ENCODE peak calls at places on chromosomes 5 and 9, in four cellular contexts. C is body of pancreas, Z is coronary artery, O is heart right ventricle. A is an unnamed sample.

GRCh38 chr9:129548571-129549135 is 72.2 kb downstream of the C9orf50 start:
- DNase-seq in C (no peak), Z (peak), O (peak), A (no peak)

GRCh38 chr5:59923465-59923864 is 29.9 kb upstream of the PDE4D start:
- DNase-seq in C (no peak), Z (no peak), O (no peak), A (peak)

GRCh38 chr5:110900829-110901228 is 162.0 kb downstream of the SLC25A46 start:
- DNase-seq in C (no peak), Z (no peak), O (no peak), A (peak)

GRCh38 chr5:94378062-94378461 is 240.3 kb downstream of the KIAA0825 start:
- DNase-seq in C (no peak), Z (no peak), O (no peak), A (no peak)

GRCh38 chr5:135230326-135230925 is 168.6 kb downstream of the MACROH2A1 start:
- DNase-seq in C (peak), Z (no peak), O (peak), A (peak)

GRCh38 chr9:133509179-133510083 is 15.3 kb downstream of the MYMK start:
- DNase-seq in C (peak), Z (no peak), O (peak), A (no peak)

GRCh38 chr5:147234825-147235635 is at the start of gene STK32A:
- DNase-seq in C (peak), Z (peak), O (peak), A (peak)

GRCh38 chr9:21779397-21779796 is 23.0 kb upstream of the MTAP start:
- DNase-seq in C (no peak), Z (no peak), O (no peak), A (peak)

GRCh38 chr9:79428422-79428821 is 143.3 kb upstream of the TLE4 start:
- DNase-seq in C (no peak), Z (no peak), O (no peak), A (no peak)

GRCh38 chr9:131668439-131669233 is 71.2 kb downstream of the RAPGEF1 start:
- DNase-seq in C (peak), Z (no peak), O (no peak), A (peak)

GRCh38 chr5:163504091-163504931 is 1.1 kb upstream of the MAT2B start:
- DNase-seq in C (peak), Z (no peak), O (peak), A (peak)

GRCh38 chr5:40618926-40619325 is 60.8 kb upstream of the PTGER4 start:
- DNase-seq in C (no peak), Z (no peak), O (no peak), A (no peak)

GRCh38 chr9:32258482-32258881 is 126.0 kb upstream of the ACO1 start:
- DNase-seq in C (no peak), Z (no peak), O (no peak), A (no peak)

GRCh38 chr9:89601856-89602562 is 2.8 kb upstream of the GADD45G start:
- DNase-seq in C (no peak), Z (peak), O (no peak), A (no peak)

GRCh38 chr9:6307551-6308096 is 20.6 kb upstream of the TPD52L3 start:
- DNase-seq in C (no peak), Z (no peak), O (no peak), A (no peak)

GRCh38 chr9:129964901-129965734 is 77.9 kb downstream of the FNBP1 start:
- DNase-seq in C (no peak), Z (no peak), O (no peak), A (peak)

GRCh38 chr5:136656811-136657210 is 291.5 kb upstream of the TRPC7 start:
- DNase-seq in C (no peak), Z (no peak), O (no peak), A (no peak)

GRCh38 chr9:110427497-110428104 is 89.9 kb upstream of the TXNDC8 start:
- DNase-seq in C (peak), Z (no peak), O (peak), A (peak)

GRCh38 chr9:79471577-79472543 is 99.9 kb upstream of the TLE4 start:
- DNase-seq in C (peak), Z (peak), O (peak), A (peak)

GRCh38 chr9:74092491-74092834 is 404.7 kb upstream of the RORB start:
- DNase-seq in C (no peak), Z (no peak), O (no peak), A (no peak)

GRCh38 chr5:168168978-168169696 is 122.3 kb upstream of the WWC1 start:
- DNase-seq in C (no peak), Z (no peak), O (no peak), A (no peak)

GRCh38 chr5:5572983-5573797 is 150.7 kb downstream of the ICE1 start:
- DNase-seq in C (no peak), Z (no peak), O (peak), A (no peak)

GRCh38 chr5:43309657-43310056 is 3.6 kb downstream of the HMGCS1 start:
- DNase-seq in C (no peak), Z (no peak), O (no peak), A (no peak)
- H3K4me3 ChIP-seq in C (no peak), Z (no peak), O (no peak), A (peak)

GRCh38 chr5:171450423-171451246 is 31.2 kb downstream of the FGF18 start:
- DNase-seq in C (peak), Z (no peak), O (peak), A (peak)
- H3K4me3 ChIP-seq in C (no peak), Z (peak), O (peak), A (peak)

DNA sequence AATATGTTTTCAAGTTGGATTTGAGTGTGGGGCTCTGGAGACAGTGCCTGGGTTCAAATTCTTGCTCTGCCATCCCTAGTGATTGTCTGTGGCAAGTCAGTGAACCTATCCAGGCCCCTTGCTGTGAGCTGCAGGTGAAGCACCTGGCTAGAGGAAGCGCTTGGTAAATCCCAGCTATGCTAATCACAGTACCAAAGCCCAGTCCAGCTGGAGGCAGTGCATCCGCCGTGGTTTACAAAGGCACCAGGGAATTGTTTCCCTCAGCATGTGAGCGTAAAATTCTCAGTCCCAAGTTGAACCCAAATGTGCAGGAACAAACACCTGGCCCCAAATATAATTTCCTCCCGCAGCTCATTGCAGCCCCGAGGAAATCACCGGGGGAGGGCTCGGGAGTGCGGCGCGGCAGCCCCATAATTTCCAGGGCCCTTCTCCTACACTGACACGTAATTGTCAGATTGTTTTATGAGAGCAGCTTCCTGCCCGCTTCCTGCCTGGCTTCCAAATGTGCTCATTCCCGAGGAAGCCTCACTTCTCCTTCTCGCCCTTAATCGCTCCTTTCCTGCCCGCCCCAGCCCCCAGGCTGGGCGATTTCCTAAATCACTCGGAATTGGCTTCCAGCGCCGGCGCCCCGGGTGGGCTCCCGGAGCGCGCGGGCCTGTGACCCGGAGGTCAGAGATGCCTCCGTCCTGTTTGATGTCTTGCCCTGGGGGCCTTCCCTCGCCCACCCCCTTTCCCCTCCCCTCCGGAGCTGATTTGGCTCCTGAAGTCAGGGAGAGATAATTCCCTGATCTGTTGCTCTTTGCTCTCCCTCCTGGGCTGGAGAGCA is 134.4 kb downstream of the FGF1 start:
- DNase-seq in C (no peak), Z (no peak), O (peak), A (peak)
- H3K4me3 ChIP-seq in C (no peak), Z (peak), O (peak), A (peak)

GRCh38 chr5:142211013-142211412 is 102.4 kb downstream of the NDFIP1 start:
- DNase-seq in C (no peak), Z (no peak), O (no peak), A (no peak)

GRCh38 chr5:142213077-142213476 is 104.5 kb downstream of the NDFIP1 start:
- DNase-seq in C (no peak), Z (no peak), O (no peak), A (no peak)

GRCh38 chr5:142211918-142212317 is 103.3 kb downstream of the NDFIP1 start:
- DNase-seq in C (no peak), Z (no peak), O (no peak), A (no peak)

GRCh38 chr5:142219146-142219545 is 105.7 kb downstream of the SPRY4 start:
- DNase-seq in C (no peak), Z (no peak), O (no peak), A (no peak)

GRCh38 chr5:142215915-142216681 is 107.5 kb downstream of the NDFIP1 start:
- DNase-seq in C (peak), Z (peak), O (peak), A (peak)
- H3K4me3 ChIP-seq in C (no peak), Z (peak), O (no peak), A (peak)

DNA sequence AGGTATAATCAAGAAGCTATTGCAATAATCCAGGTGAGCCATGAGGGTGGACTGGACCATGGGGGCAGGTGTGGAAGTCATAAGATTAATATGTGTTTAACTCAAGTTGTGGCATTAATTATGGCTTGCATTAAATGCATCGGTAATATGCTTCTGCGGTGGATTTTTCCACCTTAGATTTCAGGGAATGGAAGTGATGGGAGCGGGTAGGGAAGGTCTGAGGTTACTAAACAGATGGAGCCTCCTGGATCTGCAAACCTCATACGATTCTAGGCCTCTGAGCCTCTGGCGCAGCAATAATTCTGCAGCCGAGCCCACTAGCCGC is 286 bp upstream of the ZNF483 start:
- DNase-seq in C (no peak), Z (no peak), O (no peak), A (no peak)
- H3K4me3 ChIP-seq in C (peak), Z (peak), O (peak), A (peak)

DNA sequence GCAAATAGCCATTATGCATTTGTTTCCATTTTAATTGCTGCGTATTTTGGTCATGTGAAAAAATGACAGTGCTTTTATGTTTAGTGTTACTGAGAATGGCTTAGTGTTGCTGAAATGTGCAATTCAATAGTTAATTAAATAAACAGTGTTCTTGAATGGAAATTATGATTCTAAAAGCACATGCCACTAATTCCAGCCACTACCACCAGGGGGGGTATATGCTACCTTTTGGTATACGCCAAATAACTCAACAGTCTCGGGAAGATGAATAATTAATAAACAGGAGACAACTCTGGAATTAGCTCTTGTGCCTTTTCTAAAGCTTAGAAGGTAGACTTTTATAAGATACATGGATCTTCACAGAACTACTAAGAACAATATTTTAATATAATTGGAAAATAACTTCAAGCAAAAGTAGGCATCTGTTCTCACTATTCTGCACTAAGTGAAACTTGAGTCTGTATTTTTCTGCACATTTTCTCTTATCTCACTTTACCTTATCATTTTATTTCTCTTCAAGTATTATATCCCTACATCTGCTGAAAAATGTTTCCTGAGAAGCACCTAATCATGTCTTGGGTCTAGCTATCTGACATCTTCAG is 83.5 kb upstream of the MINAR2 start:
- DNase-seq in C (peak), Z (no peak), O (no peak), A (peak)
- H3K4me3 ChIP-seq in C (no peak), Z (no peak), O (no peak), A (no peak)

GRCh38 chr9:93826905-93827544 is 128.1 kb downstream of the BARX1 start:
- DNase-seq in C (no peak), Z (peak), O (no peak), A (no peak)
- H3K4me3 ChIP-seq in C (no peak), Z (no peak), O (peak), A (no peak)

A was measured in fibroblast of mammary gland.